ENCODE peak calls at places on chromosomes 5 and 9, in nine cellular contexts. One of them, this sample, is unnamed.

GRCh38 chr9:100117316-100117715 is 18.3 kb downstream of the INVS start:
- DNase-seq in neural crest cell: no peak
- DNase-seq in mammary epithelial cell: no peak
- DNase-seq in COR-L47: no peak
- DNase-seq in stimulated activated CD4-positive, alpha-beta T cell treated with anti-CD3 and anti-CD28 coated beads, Interleukin-1b, Interleukin-23, amount 100 ng/mL, for 48 hours: no peak
- DNase-seq in kidney tubule cell: no peak
- DNase-seq in RCC 7860: no peak
- DNase-seq in fibroblast of mammary gland: no peak
- DNase-seq in NCI-H510A treated with DMSO at 0.1 percent for 48 hours: no peak
- DNase-seq in this sample: no peak

GRCh38 chr9:95556521-95556920 is 39.8 kb upstream of the PTCH1 start:
- DNase-seq in neural crest cell: no peak
- DNase-seq in mammary epithelial cell: no peak
- DNase-seq in COR-L47: no peak
- DNase-seq in stimulated activated CD4-positive, alpha-beta T cell treated with anti-CD3 and anti-CD28 coated beads, Interleukin-1b, Interleukin-23, amount 100 ng/mL, for 48 hours: no peak
- DNase-seq in kidney tubule cell: no peak
- DNase-seq in RCC 7860: no peak
- DNase-seq in fibroblast of mammary gland: no peak
- DNase-seq in NCI-H510A treated with DMSO at 0.1 percent for 48 hours: no peak
- DNase-seq in this sample: no peak

GRCh38 chr9:19976226-19976625 is 187.4 kb upstream of the SLC24A2 start:
- DNase-seq in neural crest cell: no peak
- DNase-seq in mammary epithelial cell: peak
- DNase-seq in COR-L47: no peak
- DNase-seq in stimulated activated CD4-positive, alpha-beta T cell treated with anti-CD3 and anti-CD28 coated beads, Interleukin-1b, Interleukin-23, amount 100 ng/mL, for 48 hours: peak
- DNase-seq in kidney tubule cell: peak
- DNase-seq in RCC 7860: no peak
- DNase-seq in fibroblast of mammary gland: no peak
- DNase-seq in NCI-H510A treated with DMSO at 0.1 percent for 48 hours: no peak
- DNase-seq in this sample: no peak

GRCh38 chr9:109449036-109449798 is 48.9 kb downstream of the PTPN3 start:
- DNase-seq in neural crest cell: no peak
- DNase-seq in mammary epithelial cell: peak
- DNase-seq in COR-L47: no peak
- DNase-seq in stimulated activated CD4-positive, alpha-beta T cell treated with anti-CD3 and anti-CD28 coated beads, Interleukin-1b, Interleukin-23, amount 100 ng/mL, for 48 hours: no peak
- DNase-seq in kidney tubule cell: no peak
- DNase-seq in RCC 7860: no peak
- DNase-seq in fibroblast of mammary gland: no peak
- DNase-seq in NCI-H510A treated with DMSO at 0.1 percent for 48 hours: no peak
- DNase-seq in this sample: no peak

GRCh38 chr9:124344291-124345050 is 70.8 kb downstream of the PSMB7 start:
- DNase-seq in neural crest cell: no peak
- DNase-seq in mammary epithelial cell: no peak
- DNase-seq in COR-L47: no peak
- DNase-seq in stimulated activated CD4-positive, alpha-beta T cell treated with anti-CD3 and anti-CD28 coated beads, Interleukin-1b, Interleukin-23, amount 100 ng/mL, for 48 hours: no peak
- DNase-seq in kidney tubule cell: no peak
- DNase-seq in RCC 7860: no peak
- DNase-seq in fibroblast of mammary gland: no peak
- DNase-seq in NCI-H510A treated with DMSO at 0.1 percent for 48 hours: no peak
- DNase-seq in this sample: no peak

GRCh38 chr9:79812507-79813261 is 240.9 kb downstream of the TLE4 start:
- DNase-seq in neural crest cell: no peak
- DNase-seq in mammary epithelial cell: no peak
- DNase-seq in COR-L47: no peak
- DNase-seq in stimulated activated CD4-positive, alpha-beta T cell treated with anti-CD3 and anti-CD28 coated beads, Interleukin-1b, Interleukin-23, amount 100 ng/mL, for 48 hours: peak
- DNase-seq in kidney tubule cell: peak
- DNase-seq in RCC 7860: peak
- DNase-seq in fibroblast of mammary gland: no peak
- DNase-seq in NCI-H510A treated with DMSO at 0.1 percent for 48 hours: no peak
- DNase-seq in this sample: no peak

GRCh38 chr5:32604800-32605765 is 19.7 kb downstream of the SUB1 start:
- DNase-seq in neural crest cell: no peak
- DNase-seq in mammary epithelial cell: no peak
- DNase-seq in COR-L47: no peak
- DNase-seq in stimulated activated CD4-positive, alpha-beta T cell treated with anti-CD3 and anti-CD28 coated beads, Interleukin-1b, Interleukin-23, amount 100 ng/mL, for 48 hours: no peak
- DNase-seq in kidney tubule cell: no peak
- DNase-seq in RCC 7860: no peak
- DNase-seq in fibroblast of mammary gland: no peak
- DNase-seq in NCI-H510A treated with DMSO at 0.1 percent for 48 hours: no peak
- DNase-seq in this sample: no peak

GRCh38 chr9:112145886-112146285 is 29.2 kb downstream of the SUSD1 start:
- DNase-seq in neural crest cell: no peak
- DNase-seq in mammary epithelial cell: peak
- DNase-seq in COR-L47: no peak
- DNase-seq in stimulated activated CD4-positive, alpha-beta T cell treated with anti-CD3 and anti-CD28 coated beads, Interleukin-1b, Interleukin-23, amount 100 ng/mL, for 48 hours: no peak
- DNase-seq in kidney tubule cell: peak
- DNase-seq in RCC 7860: peak
- DNase-seq in fibroblast of mammary gland: no peak
- DNase-seq in NCI-H510A treated with DMSO at 0.1 percent for 48 hours: no peak
- DNase-seq in this sample: no peak

GRCh38 chr5:138536215-138536614 is 6.8 kb downstream of the ETF1 start:
- DNase-seq in neural crest cell: no peak
- DNase-seq in mammary epithelial cell: no peak
- DNase-seq in COR-L47: no peak
- DNase-seq in stimulated activated CD4-positive, alpha-beta T cell treated with anti-CD3 and anti-CD28 coated beads, Interleukin-1b, Interleukin-23, amount 100 ng/mL, for 48 hours: no peak
- DNase-seq in kidney tubule cell: no peak
- DNase-seq in RCC 7860: no peak
- DNase-seq in fibroblast of mammary gland: no peak
- DNase-seq in NCI-H510A treated with DMSO at 0.1 percent for 48 hours: no peak
- DNase-seq in this sample: no peak

GRCh38 chr5:175544108-175544511 is 65.8 kb downstream of the SFXN1 start:
- DNase-seq in neural crest cell: no peak
- DNase-seq in mammary epithelial cell: no peak
- DNase-seq in COR-L47: no peak
- DNase-seq in stimulated activated CD4-positive, alpha-beta T cell treated with anti-CD3 and anti-CD28 coated beads, Interleukin-1b, Interleukin-23, amount 100 ng/mL, for 48 hours: no peak
- DNase-seq in kidney tubule cell: no peak
- DNase-seq in RCC 7860: no peak
- DNase-seq in fibroblast of mammary gland: no peak
- DNase-seq in NCI-H510A treated with DMSO at 0.1 percent for 48 hours: no peak
- DNase-seq in this sample: no peak

GRCh38 chr9:115374724-115375268 is 256.8 kb upstream of the TNC start:
- DNase-seq in neural crest cell: no peak
- DNase-seq in mammary epithelial cell: peak
- DNase-seq in COR-L47: no peak
- DNase-seq in stimulated activated CD4-positive, alpha-beta T cell treated with anti-CD3 and anti-CD28 coated beads, Interleukin-1b, Interleukin-23, amount 100 ng/mL, for 48 hours: no peak
- DNase-seq in kidney tubule cell: no peak
- DNase-seq in RCC 7860: no peak
- DNase-seq in fibroblast of mammary gland: no peak
- DNase-seq in NCI-H510A treated with DMSO at 0.1 percent for 48 hours: no peak
- DNase-seq in this sample: no peak

GRCh38 chr5:91302958-91303357 is 80.2 kb downstream of the ARRDC3 start:
- DNase-seq in neural crest cell: no peak
- DNase-seq in mammary epithelial cell: no peak
- DNase-seq in COR-L47: no peak
- DNase-seq in stimulated activated CD4-positive, alpha-beta T cell treated with anti-CD3 and anti-CD28 coated beads, Interleukin-1b, Interleukin-23, amount 100 ng/mL, for 48 hours: no peak
- DNase-seq in kidney tubule cell: no peak
- DNase-seq in RCC 7860: no peak
- DNase-seq in fibroblast of mammary gland: no peak
- DNase-seq in NCI-H510A treated with DMSO at 0.1 percent for 48 hours: no peak
- DNase-seq in this sample: no peak

GRCh38 chr5:176416965-176417364 is 626 bp upstream of the CLTB start:
- DNase-seq in neural crest cell: no peak
- DNase-seq in mammary epithelial cell: no peak
- DNase-seq in COR-L47: no peak
- DNase-seq in stimulated activated CD4-positive, alpha-beta T cell treated with anti-CD3 and anti-CD28 coated beads, Interleukin-1b, Interleukin-23, amount 100 ng/mL, for 48 hours: no peak
- DNase-seq in kidney tubule cell: no peak
- DNase-seq in RCC 7860: no peak
- DNase-seq in fibroblast of mammary gland: no peak
- DNase-seq in NCI-H510A treated with DMSO at 0.1 percent for 48 hours: no peak
- DNase-seq in this sample: no peak

GRCh38 chr9:6055213-6055612 is 39.8 kb upstream of the RANBP6 start:
- DNase-seq in neural crest cell: peak
- DNase-seq in mammary epithelial cell: peak
- DNase-seq in COR-L47: peak
- DNase-seq in stimulated activated CD4-positive, alpha-beta T cell treated with anti-CD3 and anti-CD28 coated beads, Interleukin-1b, Interleukin-23, amount 100 ng/mL, for 48 hours: peak
- DNase-seq in kidney tubule cell: peak
- DNase-seq in RCC 7860: peak
- DNase-seq in fibroblast of mammary gland: peak
- DNase-seq in NCI-H510A treated with DMSO at 0.1 percent for 48 hours: peak
- DNase-seq in this sample: peak

GRCh38 chr9:132099741-132100407 is 20.2 kb upstream of the MED27 start:
- DNase-seq in neural crest cell: no peak
- DNase-seq in mammary epithelial cell: peak
- DNase-seq in COR-L47: no peak
- DNase-seq in stimulated activated CD4-positive, alpha-beta T cell treated with anti-CD3 and anti-CD28 coated beads, Interleukin-1b, Interleukin-23, amount 100 ng/mL, for 48 hours: no peak
- DNase-seq in kidney tubule cell: peak
- DNase-seq in RCC 7860: peak
- DNase-seq in fibroblast of mammary gland: peak
- DNase-seq in NCI-H510A treated with DMSO at 0.1 percent for 48 hours: no peak
- DNase-seq in this sample: no peak

GRCh38 chr9:94645901-94646300 is 6.6 kb upstream of the FBP1 start:
- DNase-seq in neural crest cell: no peak
- DNase-seq in mammary epithelial cell: no peak
- DNase-seq in COR-L47: no peak
- DNase-seq in stimulated activated CD4-positive, alpha-beta T cell treated with anti-CD3 and anti-CD28 coated beads, Interleukin-1b, Interleukin-23, amount 100 ng/mL, for 48 hours: no peak
- DNase-seq in kidney tubule cell: no peak
- DNase-seq in RCC 7860: no peak
- DNase-seq in fibroblast of mammary gland: no peak
- DNase-seq in NCI-H510A treated with DMSO at 0.1 percent for 48 hours: no peak
- DNase-seq in this sample: no peak

GRCh38 chr9:108812388-108812787 is 43.4 kb downstream of the ACTL7B start:
- DNase-seq in neural crest cell: no peak
- DNase-seq in mammary epithelial cell: no peak
- DNase-seq in COR-L47: peak
- DNase-seq in stimulated activated CD4-positive, alpha-beta T cell treated with anti-CD3 and anti-CD28 coated beads, Interleukin-1b, Interleukin-23, amount 100 ng/mL, for 48 hours: no peak
- DNase-seq in kidney tubule cell: no peak
- DNase-seq in RCC 7860: no peak
- DNase-seq in fibroblast of mammary gland: no peak
- DNase-seq in NCI-H510A treated with DMSO at 0.1 percent for 48 hours: no peak
- DNase-seq in this sample: no peak

GRCh38 chr5:57725628-57726504 is 243.3 kb upstream of the ACTBL2 start:
- DNase-seq in neural crest cell: no peak
- DNase-seq in mammary epithelial cell: no peak
- DNase-seq in COR-L47: no peak
- DNase-seq in stimulated activated CD4-positive, alpha-beta T cell treated with anti-CD3 and anti-CD28 coated beads, Interleukin-1b, Interleukin-23, amount 100 ng/mL, for 48 hours: no peak
- DNase-seq in kidney tubule cell: peak
- DNase-seq in RCC 7860: no peak
- DNase-seq in fibroblast of mammary gland: no peak
- DNase-seq in NCI-H510A treated with DMSO at 0.1 percent for 48 hours: no peak
- DNase-seq in this sample: no peak

GRCh38 chr5:139381837-139382361 is 1.2 kb downstream of the SLC23A1 start:
- DNase-seq in neural crest cell: no peak
- DNase-seq in mammary epithelial cell: no peak
- DNase-seq in COR-L47: no peak
- DNase-seq in stimulated activated CD4-positive, alpha-beta T cell treated with anti-CD3 and anti-CD28 coated beads, Interleukin-1b, Interleukin-23, amount 100 ng/mL, for 48 hours: no peak
- DNase-seq in kidney tubule cell: peak
- DNase-seq in RCC 7860: no peak
- DNase-seq in fibroblast of mammary gland: no peak
- DNase-seq in NCI-H510A treated with DMSO at 0.1 percent for 48 hours: no peak
- DNase-seq in this sample: no peak

GRCh38 chr5:157280927-157281326 is 15.0 kb downstream of the CYFIP2 start:
- DNase-seq in neural crest cell: no peak
- DNase-seq in mammary epithelial cell: peak
- DNase-seq in COR-L47: no peak
- DNase-seq in stimulated activated CD4-positive, alpha-beta T cell treated with anti-CD3 and anti-CD28 coated beads, Interleukin-1b, Interleukin-23, amount 100 ng/mL, for 48 hours: no peak
- DNase-seq in kidney tubule cell: peak
- DNase-seq in RCC 7860: no peak
- DNase-seq in fibroblast of mammary gland: peak
- DNase-seq in NCI-H510A treated with DMSO at 0.1 percent for 48 hours: no peak
- DNase-seq in this sample: no peak

GRCh38 chr5:115306011-115306530 is 9.6 kb upstream of the CCDC112 start:
- DNase-seq in neural crest cell: no peak
- DNase-seq in mammary epithelial cell: no peak
- DNase-seq in COR-L47: no peak
- DNase-seq in stimulated activated CD4-positive, alpha-beta T cell treated with anti-CD3 and anti-CD28 coated beads, Interleukin-1b, Interleukin-23, amount 100 ng/mL, for 48 hours: no peak
- DNase-seq in kidney tubule cell: no peak
- DNase-seq in RCC 7860: no peak
- DNase-seq in fibroblast of mammary gland: no peak
- DNase-seq in NCI-H510A treated with DMSO at 0.1 percent for 48 hours: no peak
- DNase-seq in this sample: no peak

GRCh38 chr5:80254767-80255424 is 952 bp downstream of the SERINC5 start:
- DNase-seq in neural crest cell: no peak
- DNase-seq in mammary epithelial cell: peak
- DNase-seq in COR-L47: no peak
- DNase-seq in stimulated activated CD4-positive, alpha-beta T cell treated with anti-CD3 and anti-CD28 coated beads, Interleukin-1b, Interleukin-23, amount 100 ng/mL, for 48 hours: no peak
- DNase-seq in kidney tubule cell: no peak
- DNase-seq in RCC 7860: no peak
- DNase-seq in fibroblast of mammary gland: peak
- DNase-seq in NCI-H510A treated with DMSO at 0.1 percent for 48 hours: peak
- DNase-seq in this sample: no peak

GRCh38 chr9:134634667-134635230 is 6.9 kb upstream of the COL5A1 start:
- DNase-seq in neural crest cell: no peak
- DNase-seq in mammary epithelial cell: no peak
- DNase-seq in COR-L47: no peak
- DNase-seq in stimulated activated CD4-positive, alpha-beta T cell treated with anti-CD3 and anti-CD28 coated beads, Interleukin-1b, Interleukin-23, amount 100 ng/mL, for 48 hours: no peak
- DNase-seq in kidney tubule cell: no peak
- DNase-seq in RCC 7860: no peak
- DNase-seq in fibroblast of mammary gland: no peak
- DNase-seq in NCI-H510A treated with DMSO at 0.1 percent for 48 hours: no peak
- DNase-seq in this sample: no peak

GRCh38 chr9:81473708-81474107 is 215.6 kb downstream of the TLE1 start:
- DNase-seq in neural crest cell: no peak
- DNase-seq in mammary epithelial cell: no peak
- DNase-seq in COR-L47: no peak
- DNase-seq in stimulated activated CD4-positive, alpha-beta T cell treated with anti-CD3 and anti-CD28 coated beads, Interleukin-1b, Interleukin-23, amount 100 ng/mL, for 48 hours: no peak
- DNase-seq in kidney tubule cell: peak
- DNase-seq in RCC 7860: no peak
- DNase-seq in fibroblast of mammary gland: no peak
- DNase-seq in NCI-H510A treated with DMSO at 0.1 percent for 48 hours: no peak
- DNase-seq in this sample: no peak

GRCh38 chr5:5419291-5420210 is 2.9 kb upstream of the ICE1 start:
- DNase-seq in neural crest cell: no peak
- DNase-seq in mammary epithelial cell: peak
- DNase-seq in COR-L47: peak
- DNase-seq in stimulated activated CD4-positive, alpha-beta T cell treated with anti-CD3 and anti-CD28 coated beads, Interleukin-1b, Interleukin-23, amount 100 ng/mL, for 48 hours: no peak
- DNase-seq in kidney tubule cell: peak
- DNase-seq in RCC 7860: peak
- DNase-seq in fibroblast of mammary gland: peak
- DNase-seq in NCI-H510A treated with DMSO at 0.1 percent for 48 hours: peak
- DNase-seq in this sample: peak

GRCh38 chr9:87778996-87779395 is 53.1 kb downstream of the CTSL start:
- DNase-seq in neural crest cell: no peak
- DNase-seq in mammary epithelial cell: no peak
- DNase-seq in COR-L47: no peak
- DNase-seq in stimulated activated CD4-positive, alpha-beta T cell treated with anti-CD3 and anti-CD28 coated beads, Interleukin-1b, Interleukin-23, amount 100 ng/mL, for 48 hours: no peak
- DNase-seq in kidney tubule cell: no peak
- DNase-seq in RCC 7860: no peak
- DNase-seq in fibroblast of mammary gland: no peak
- DNase-seq in NCI-H510A treated with DMSO at 0.1 percent for 48 hours: no peak
- DNase-seq in this sample: no peak

GRCh38 chr5:107687937-107688336 is 17.2 kb upstream of the EFNA5 start:
- DNase-seq in neural crest cell: no peak
- DNase-seq in mammary epithelial cell: peak
- DNase-seq in COR-L47: no peak
- DNase-seq in stimulated activated CD4-positive, alpha-beta T cell treated with anti-CD3 and anti-CD28 coated beads, Interleukin-1b, Interleukin-23, amount 100 ng/mL, for 48 hours: no peak
- DNase-seq in kidney tubule cell: peak
- DNase-seq in RCC 7860: no peak
- DNase-seq in fibroblast of mammary gland: no peak
- DNase-seq in NCI-H510A treated with DMSO at 0.1 percent for 48 hours: no peak
- DNase-seq in this sample: no peak

This sample was measured in NCI-H1105.